ENCODE peak calls at places on chromosomes 13 and 19, in ten cellular contexts. One of them, this sample, is unnamed.

GRCh38 chr13:94674609-94675348 is 37.6 kb downstream of the SOX21 start:
- DNase-seq in OCI-LY7: peak; percentile 55
- DNase-seq in cardiac muscle cell: peak; percentile 58
- DNase-seq in breast epithelium: no peak
- DNase-seq in left lung: no peak
- DNase-seq in upper lobe of right lung: no peak
- DNase-seq in endodermal cell: peak; percentile 90
- DNase-seq in PC-3: peak; percentile 72
- DNase-seq in coronary artery: no peak
- DNase-seq in dorsolateral prefrontal cortex: no peak
- DNase-seq in this sample: no peak

GRCh38 chr13:93169980-93170379 is 56.6 kb upstream of the GPC6 start:
- DNase-seq in OCI-LY7: no peak
- DNase-seq in cardiac muscle cell: peak; percentile 53
- DNase-seq in breast epithelium: no peak
- DNase-seq in left lung: no peak
- DNase-seq in upper lobe of right lung: no peak
- DNase-seq in endodermal cell: no peak
- DNase-seq in PC-3: peak; percentile 86
- DNase-seq in coronary artery: no peak
- DNase-seq in dorsolateral prefrontal cortex: no peak
- DNase-seq in this sample: no peak

GRCh38 chr13:22030321-22030720 is 359.4 kb downstream of the FGF9 start:
- DNase-seq in OCI-LY7: no peak
- DNase-seq in cardiac muscle cell: no peak
- DNase-seq in breast epithelium: no peak
- DNase-seq in left lung: no peak
- DNase-seq in upper lobe of right lung: no peak
- DNase-seq in endodermal cell: no peak
- DNase-seq in PC-3: no peak
- DNase-seq in coronary artery: no peak
- DNase-seq in dorsolateral prefrontal cortex: no peak
- DNase-seq in this sample: no peak

GRCh38 chr13:26221721-26222522 is at the start of gene RNF6:
- DNase-seq in OCI-LY7: peak; percentile 97
- DNase-seq in cardiac muscle cell: peak; percentile 99
- DNase-seq in breast epithelium: peak; percentile 95
- DNase-seq in left lung: peak; percentile 94
- DNase-seq in upper lobe of right lung: peak; percentile 93
- DNase-seq in endodermal cell: peak; percentile 97
- DNase-seq in PC-3: peak; percentile 94
- DNase-seq in coronary artery: peak; percentile 95
- DNase-seq in dorsolateral prefrontal cortex: peak; percentile 92
- DNase-seq in this sample: peak; percentile 90

GRCh38 chr13:22061371-22061805 is 390.5 kb downstream of the FGF9 start:
- DNase-seq in OCI-LY7: no peak
- DNase-seq in cardiac muscle cell: no peak
- DNase-seq in breast epithelium: no peak
- DNase-seq in left lung: no peak
- DNase-seq in upper lobe of right lung: no peak
- DNase-seq in endodermal cell: peak; percentile 71
- DNase-seq in PC-3: no peak
- DNase-seq in coronary artery: no peak
- DNase-seq in dorsolateral prefrontal cortex: no peak
- DNase-seq in this sample: no peak

GRCh38 chr13:111595791-111596190 is 275.3 kb downstream of the TEX29 start:
- DNase-seq in OCI-LY7: no peak
- DNase-seq in cardiac muscle cell: no peak
- DNase-seq in breast epithelium: no peak
- DNase-seq in left lung: no peak
- DNase-seq in upper lobe of right lung: peak; percentile 51
- DNase-seq in endodermal cell: no peak
- DNase-seq in PC-3: no peak
- DNase-seq in coronary artery: no peak
- DNase-seq in dorsolateral prefrontal cortex: no peak
- DNase-seq in this sample: no peak

GRCh38 chr13:111204438-111205177 is 89.5 kb downstream of the ARHGEF7 start:
- DNase-seq in OCI-LY7: no peak
- DNase-seq in cardiac muscle cell: peak; percentile 91
- DNase-seq in breast epithelium: no peak
- DNase-seq in left lung: no peak
- DNase-seq in upper lobe of right lung: peak; percentile 70
- DNase-seq in endodermal cell: peak; percentile 76
- DNase-seq in PC-3: no peak
- DNase-seq in coronary artery: no peak
- DNase-seq in dorsolateral prefrontal cortex: no peak
- DNase-seq in this sample: peak; percentile 43

GRCh38 chr13:44601596-44601995 is 25.5 kb upstream of the TSC22D1 start:
- DNase-seq in OCI-LY7: no peak
- DNase-seq in cardiac muscle cell: no peak
- DNase-seq in breast epithelium: no peak
- DNase-seq in left lung: no peak
- DNase-seq in upper lobe of right lung: no peak
- DNase-seq in endodermal cell: peak; percentile 78
- DNase-seq in PC-3: no peak
- DNase-seq in coronary artery: no peak
- DNase-seq in dorsolateral prefrontal cortex: no peak
- DNase-seq in this sample: no peak

GRCh38 chr13:20565120-20565736 is 1.7 kb upstream of the IFT88 start:
- DNase-seq in OCI-LY7: no peak
- DNase-seq in cardiac muscle cell: no peak
- DNase-seq in breast epithelium: no peak
- DNase-seq in left lung: no peak
- DNase-seq in upper lobe of right lung: no peak
- DNase-seq in endodermal cell: no peak
- DNase-seq in PC-3: peak; percentile 40
- DNase-seq in coronary artery: no peak
- DNase-seq in dorsolateral prefrontal cortex: no peak
- DNase-seq in this sample: no peak

GRCh38 chr19:47352095-47352494 is 3.0 kb downstream of the DHX34 start:
- DNase-seq in OCI-LY7: no peak
- DNase-seq in cardiac muscle cell: no peak
- DNase-seq in breast epithelium: no peak
- DNase-seq in left lung: no peak
- DNase-seq in upper lobe of right lung: no peak
- DNase-seq in endodermal cell: no peak
- DNase-seq in PC-3: no peak
- DNase-seq in coronary artery: no peak
- DNase-seq in dorsolateral prefrontal cortex: no peak
- DNase-seq in this sample: no peak

GRCh38 chr13:51004918-51005460 is 95.4 kb downstream of the RNASEH2B start:
- DNase-seq in OCI-LY7: no peak
- DNase-seq in cardiac muscle cell: no peak
- DNase-seq in breast epithelium: no peak
- DNase-seq in left lung: no peak
- DNase-seq in upper lobe of right lung: no peak
- DNase-seq in endodermal cell: peak; percentile 66
- DNase-seq in PC-3: no peak
- DNase-seq in coronary artery: no peak
- DNase-seq in dorsolateral prefrontal cortex: no peak
- DNase-seq in this sample: no peak

GRCh38 chr13:51005566-51005965 is 96.0 kb downstream of the RNASEH2B start:
- DNase-seq in OCI-LY7: no peak
- DNase-seq in cardiac muscle cell: no peak
- DNase-seq in breast epithelium: no peak
- DNase-seq in left lung: no peak
- DNase-seq in upper lobe of right lung: no peak
- DNase-seq in endodermal cell: no peak
- DNase-seq in PC-3: no peak
- DNase-seq in coronary artery: no peak
- DNase-seq in dorsolateral prefrontal cortex: no peak
- DNase-seq in this sample: no peak

GRCh38 chr13:51007216-51007615 is 97.6 kb downstream of the RNASEH2B start:
- DNase-seq in OCI-LY7: no peak
- DNase-seq in cardiac muscle cell: no peak
- DNase-seq in breast epithelium: no peak
- DNase-seq in left lung: no peak
- DNase-seq in upper lobe of right lung: no peak
- DNase-seq in endodermal cell: no peak
- DNase-seq in PC-3: no peak
- DNase-seq in coronary artery: no peak
- DNase-seq in dorsolateral prefrontal cortex: no peak
- DNase-seq in this sample: no peak

GRCh38 chr13:51004111-51004865 is 94.7 kb downstream of the RNASEH2B start:
- DNase-seq in OCI-LY7: no peak
- DNase-seq in cardiac muscle cell: no peak
- DNase-seq in breast epithelium: no peak
- DNase-seq in left lung: no peak
- DNase-seq in upper lobe of right lung: no peak
- DNase-seq in endodermal cell: no peak
- DNase-seq in PC-3: no peak
- DNase-seq in coronary artery: no peak
- DNase-seq in dorsolateral prefrontal cortex: no peak
- DNase-seq in this sample: no peak

DNA sequence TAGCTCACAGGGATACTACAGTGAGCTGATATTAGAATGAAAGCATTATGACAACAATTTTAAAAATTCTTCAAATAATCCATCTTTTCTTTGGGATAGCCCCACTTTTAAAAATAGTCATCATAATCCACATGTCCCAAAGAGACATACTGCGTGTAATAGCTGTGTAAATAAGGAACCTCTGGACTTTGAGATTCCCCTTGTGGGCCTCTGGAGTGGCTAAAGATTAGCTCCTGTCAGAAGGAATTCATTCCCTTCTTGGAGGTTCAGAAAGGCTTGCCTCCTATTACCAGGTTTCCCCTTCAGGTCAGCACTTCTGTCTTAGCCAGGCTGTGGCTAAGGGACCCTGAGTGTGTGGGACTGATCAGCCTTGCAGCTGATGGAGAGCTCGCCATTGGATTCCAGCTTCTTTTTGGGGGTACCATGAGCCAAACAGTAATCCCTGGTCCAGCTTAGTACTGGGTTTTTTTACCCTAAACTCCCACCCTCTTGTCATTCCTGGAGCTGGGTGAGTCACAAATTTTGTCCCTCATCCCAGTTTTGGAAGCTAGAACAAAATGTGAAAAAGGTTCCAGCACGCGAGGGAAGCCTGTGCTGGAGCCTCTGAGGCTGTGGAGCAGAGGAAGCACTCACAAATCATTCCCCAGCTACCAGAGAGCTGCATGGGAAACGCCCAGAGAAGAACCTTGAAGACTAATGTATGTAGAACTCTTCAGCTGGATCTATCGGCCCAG is 96.6 kb downstream of the RNASEH2B start:
- DNase-seq in OCI-LY7: no peak
- DNase-seq in cardiac muscle cell: peak; percentile 9
- DNase-seq in breast epithelium: no peak
- DNase-seq in left lung: no peak
- DNase-seq in upper lobe of right lung: no peak
- DNase-seq in endodermal cell: no peak
- DNase-seq in PC-3: no peak
- DNase-seq in coronary artery: no peak
- DNase-seq in dorsolateral prefrontal cortex: no peak
- DNase-seq in this sample: peak; percentile 12
- H3K27ac ChIP-seq in OCI-LY7: no peak overlapping the region
- H3K27ac ChIP-seq in cardiac muscle cell: no peak overlapping the region
- H3K27ac ChIP-seq in breast epithelium: peak overlapping the region; percentile 29
- H3K27ac ChIP-seq in left lung: no peak overlapping the region
- H3K27ac ChIP-seq in upper lobe of right lung: peak overlapping the region; percentile 17
- H3K27ac ChIP-seq in endodermal cell: no peak overlapping the region
- H3K27ac ChIP-seq in PC-3: no peak overlapping the region
- H3K27ac ChIP-seq in coronary artery: peak overlapping the region; percentile 4
- H3K27ac ChIP-seq in dorsolateral prefrontal cortex: no peak overlapping the region
- H3K27ac ChIP-seq in this sample: peak overlapping the region; percentile 79

DNA sequence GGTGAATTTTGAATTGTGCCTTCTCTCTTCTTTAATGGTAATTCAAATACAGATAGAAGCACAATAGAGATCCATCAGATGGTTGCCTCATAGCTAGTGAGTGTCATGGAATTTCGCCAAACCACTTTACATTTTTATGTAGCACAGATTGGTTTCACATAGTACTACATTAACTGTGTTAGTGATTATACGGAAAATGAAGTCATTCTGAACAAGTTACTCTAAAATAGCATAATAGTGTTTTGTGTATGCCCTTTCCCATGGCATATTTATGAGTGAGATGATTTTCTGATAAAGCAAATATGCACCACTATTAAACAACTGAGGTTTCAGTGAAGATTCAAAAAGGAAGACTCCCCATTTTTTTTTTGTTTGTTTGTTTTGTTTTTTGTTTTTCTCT is 1623.5 kb downstream of the PCDH9 start:
- DNase-seq in OCI-LY7: no peak
- DNase-seq in cardiac muscle cell: peak; percentile 72
- DNase-seq in breast epithelium: no peak
- DNase-seq in left lung: no peak
- DNase-seq in upper lobe of right lung: no peak
- DNase-seq in endodermal cell: no peak
- DNase-seq in PC-3: peak; percentile 4
- DNase-seq in coronary artery: no peak
- DNase-seq in dorsolateral prefrontal cortex: no peak
- DNase-seq in this sample: no peak
- TF ChIP-seq CTCF in OCI-LY7: no peak
- TF ChIP-seq CTCF in cardiac muscle cell: no peak
- TF ChIP-seq CTCF in breast epithelium: no peak
- TF ChIP-seq CTCF in left lung: no peak
- TF ChIP-seq CTCF in upper lobe of right lung: no peak
- TF ChIP-seq CTCF in endodermal cell: no peak
- TF ChIP-seq CTCF in PC-3: no peak
- TF ChIP-seq CTCF in coronary artery: no peak
- TF ChIP-seq CTCF in dorsolateral prefrontal cortex: no peak
- TF ChIP-seq CTCF in this sample: no peak

DNA sequence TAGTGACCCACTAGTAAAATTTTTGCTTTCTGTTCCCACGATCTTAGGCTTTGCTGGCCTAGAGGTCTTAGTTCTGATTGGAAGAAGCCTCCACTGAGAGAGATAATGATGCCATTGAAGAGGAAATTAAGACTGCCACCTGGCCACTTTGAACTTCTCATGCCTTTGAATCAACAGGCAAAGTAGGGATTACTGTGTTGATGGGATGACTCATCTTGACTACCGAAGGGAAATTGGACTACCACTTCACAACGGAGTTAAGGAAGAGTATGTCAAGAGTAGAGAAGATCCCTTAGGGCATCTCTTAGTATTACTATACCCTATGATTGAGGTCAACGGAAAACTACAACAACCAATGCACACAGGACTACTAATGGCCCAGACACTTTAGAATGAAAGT is 12.7 kb upstream of the FREM2 start:
- DNase-seq in OCI-LY7: no peak
- DNase-seq in cardiac muscle cell: no peak
- DNase-seq in breast epithelium: no peak
- DNase-seq in left lung: no peak
- DNase-seq in upper lobe of right lung: no peak
- DNase-seq in endodermal cell: no peak
- DNase-seq in PC-3: no peak
- DNase-seq in coronary artery: no peak
- DNase-seq in dorsolateral prefrontal cortex: no peak
- DNase-seq in this sample: no peak
- H3K4me3 ChIP-seq in OCI-LY7: no peak overlapping the region
- H3K4me3 ChIP-seq in cardiac muscle cell: no peak overlapping the region
- H3K4me3 ChIP-seq in breast epithelium: no peak overlapping the region
- H3K4me3 ChIP-seq in left lung: no peak overlapping the region
- H3K4me3 ChIP-seq in upper lobe of right lung: no peak overlapping the region
- H3K4me3 ChIP-seq in endodermal cell: no peak overlapping the region
- H3K4me3 ChIP-seq in PC-3: no peak overlapping the region
- H3K4me3 ChIP-seq in coronary artery: no peak overlapping the region
- H3K4me3 ChIP-seq in dorsolateral prefrontal cortex: no peak overlapping the region
- H3K4me3 ChIP-seq in this sample: no peak overlapping the region

GRCh38 chr13:98839826-98840769 is 87.6 kb upstream of the SLC15A1 start:
- DNase-seq in OCI-LY7: peak; percentile 52
- DNase-seq in cardiac muscle cell: peak; percentile 70
- DNase-seq in breast epithelium: no peak
- DNase-seq in left lung: no peak
- DNase-seq in upper lobe of right lung: peak; percentile 74
- DNase-seq in endodermal cell: peak; percentile 92
- DNase-seq in PC-3: peak; percentile 68
- DNase-seq in coronary artery: no peak
- DNase-seq in dorsolateral prefrontal cortex: peak; percentile 76
- DNase-seq in this sample: no peak
- H3K27ac ChIP-seq in OCI-LY7: no peak overlapping the region
- H3K27ac ChIP-seq in cardiac muscle cell: no peak overlapping the region
- H3K27ac ChIP-seq in breast epithelium: no peak overlapping the region
- H3K27ac ChIP-seq in left lung: no peak overlapping the region
- H3K27ac ChIP-seq in upper lobe of right lung: no peak overlapping the region
- H3K27ac ChIP-seq in endodermal cell: no peak overlapping the region
- H3K27ac ChIP-seq in PC-3: no peak overlapping the region
- H3K27ac ChIP-seq in coronary artery: no peak overlapping the region
- H3K27ac ChIP-seq in dorsolateral prefrontal cortex: no peak overlapping the region
- H3K27ac ChIP-seq in this sample: no peak overlapping the region